ENCODE peak calls at places on chromosome 17, in ten cellular contexts. Q, P, J, N, G, K, V, C, R and M are unnamed samples.

GRCh38 chr17:50055055-50055425 is 870 bp upstream of the ITGA3 start:
- DNase-seq in Q (no peak), P (peak), J (peak), N (no peak), G (no peak), K (no peak), V (no peak), C (no peak), R (peak), M (peak)

GRCh38 chr17:58755577-58756245 is at the start of gene PPM1E:
- DNase-seq in Q (no peak), P (peak), J (peak), N (no peak), G (peak), K (peak), V (peak), C (peak), R (peak), M (peak)

GRCh38 chr17:21167303-21167702 is 40.5 kb downstream of the DHRS7B start:
- DNase-seq in Q (no peak), P (no peak), J (no peak), N (no peak), G (no peak), K (no peak), V (no peak), C (no peak), R (no peak), M (no peak)

GRCh38 chr17:44383861-44384260 is 5.6 kb downstream of the ITGA2B start:
- DNase-seq in Q (no peak), P (no peak), J (no peak), N (no peak), G (no peak), K (no peak), V (no peak), C (no peak), R (no peak), M (no peak)

GRCh38 chr17:73286863-73287296 is 24.9 kb downstream of the CDC42EP4 start:
- DNase-seq in Q (no peak), P (no peak), J (no peak), N (no peak), G (no peak), K (no peak), V (no peak), C (no peak), R (no peak), M (peak)

GRCh38 chr17:55327225-55328088 is 62.7 kb downstream of the HLF start:
- DNase-seq in Q (no peak), P (peak), J (no peak), N (no peak), G (no peak), K (no peak), V (no peak), C (no peak), R (no peak), M (no peak)

GRCh38 chr17:64236827-64237403 is 26.1 kb downstream of the TEX2 start:
- DNase-seq in Q (no peak), P (no peak), J (no peak), N (peak), G (no peak), K (no peak), V (no peak), C (no peak), R (no peak), M (no peak)

GRCh38 chr17:31417051-31417792 is 25.7 kb downstream of the RAB11FIP4 start:
- DNase-seq in Q (no peak), P (no peak), J (no peak), N (no peak), G (no peak), K (no peak), V (no peak), C (no peak), R (no peak), M (no peak)

GRCh38 chr17:29682987-29683386 is 60.3 kb upstream of the CORO6 start:
- DNase-seq in Q (no peak), P (no peak), J (no peak), N (no peak), G (peak), K (no peak), V (no peak), C (no peak), R (no peak), M (peak)

GRCh38 chr17:48583708-48584582 is 5.8 kb upstream of the HOXB4 start:
- DNase-seq in Q (no peak), P (no peak), J (no peak), N (no peak), G (no peak), K (no peak), V (no peak), C (no peak), R (no peak), M (peak)

GRCh38 chr17:74512624-74513084 is 18.6 kb downstream of the CD300LB start:
- DNase-seq in Q (peak), P (no peak), J (no peak), N (no peak), G (no peak), K (peak), V (peak), C (no peak), R (no peak), M (no peak)

GRCh38 chr17:1561420-1562177 is 993 bp downstream of the PITPNA start:
- DNase-seq in Q (no peak), P (no peak), J (no peak), N (peak), G (peak), K (no peak), V (no peak), C (peak), R (peak), M (peak)

GRCh38 chr17:10556301-10557005 is 7.0 kb upstream of the MYH2 start:
- DNase-seq in Q (no peak), P (no peak), J (no peak), N (no peak), G (no peak), K (no peak), V (no peak), C (no peak), R (no peak), M (no peak)

GRCh38 chr17:17725853-17726720 is 44.8 kb downstream of the RAI1 start:
- DNase-seq in Q (no peak), P (no peak), J (no peak), N (no peak), G (no peak), K (no peak), V (no peak), C (no peak), R (no peak), M (no peak)

GRCh38 chr17:20114466-20114865 is 105.3 kb downstream of the SPECC1 start:
- DNase-seq in Q (no peak), P (no peak), J (no peak), N (no peak), G (no peak), K (no peak), V (no peak), C (no peak), R (no peak), M (no peak)

GRCh38 chr17:75325827-75326586 is 36.8 kb upstream of the SLC25A19 start:
- DNase-seq in Q (peak), P (no peak), J (no peak), N (no peak), G (no peak), K (no peak), V (no peak), C (no peak), R (no peak), M (no peak)

GRCh38 chr17:37710344-37710886 is 34.4 kb downstream of the HNF1B start:
- DNase-seq in Q (no peak), P (peak), J (peak), N (peak), G (peak), K (no peak), V (no peak), C (no peak), R (no peak), M (peak)

GRCh38 chr17:36755586-36755985 is 154.2 kb downstream of the MRM1 start:
- DNase-seq in Q (no peak), P (peak), J (no peak), N (no peak), G (peak), K (peak), V (peak), C (peak), R (no peak), M (peak)

GRCh38 chr17:9240659-9241370 is 219.5 kb downstream of the NTN1 start:
- DNase-seq in Q (no peak), P (peak), J (no peak), N (no peak), G (peak), K (no peak), V (no peak), C (no peak), R (no peak), M (no peak)

GRCh38 chr17:5283531-5284315 is 1.6 kb downstream of the RABEP1 start:
- DNase-seq in Q (no peak), P (no peak), J (no peak), N (no peak), G (peak), K (no peak), V (no peak), C (no peak), R (no peak), M (no peak)

GRCh38 chr17:39598047-39598481 is 9.7 kb downstream of the NEUROD2 start:
- DNase-seq in Q (no peak), P (no peak), J (no peak), N (no peak), G (no peak), K (no peak), V (no peak), C (no peak), R (no peak), M (peak)

GRCh38 chr17:64385187-64386083 is 5.2 kb downstream of the PECAM1 start:
- DNase-seq in Q (no peak), P (peak), J (no peak), N (peak), G (no peak), K (peak), V (peak), C (no peak), R (no peak), M (no peak)

GRCh38 chr17:14882131-14882530 is 383.0 kb downstream of the PMP22 start:
- DNase-seq in Q (no peak), P (no peak), J (no peak), N (peak), G (no peak), K (no peak), V (no peak), C (no peak), R (no peak), M (no peak)

GRCh38 chr17:80878876-80879722 is 112.5 kb upstream of the CHMP6 start:
- DNase-seq in Q (no peak), P (no peak), J (no peak), N (no peak), G (no peak), K (no peak), V (no peak), C (no peak), R (no peak), M (no peak)

GRCh38 chr17:76343106-76343505 is 10.6 kb downstream of the PRPSAP1 start:
- DNase-seq in Q (no peak), P (no peak), J (no peak), N (no peak), G (no peak), K (no peak), V (no peak), C (no peak), R (no peak), M (no peak)